ENCODE peak calls at places on chromosome 7, in five cellular contexts. One of them, this sample, is unnamed.

GRCh38 chr7:13037216-13037615 is 349.8 kb downstream of the ARL4A start:
- DNase-seq in astrocyte: peak; percentile 39
- DNase-seq in H9: no peak
- DNase-seq in GM23248: no peak
- DNase-seq in IMR-90: peak; percentile 94
- DNase-seq in this sample: no peak

GRCh38 chr7:122161628-122162027 is 17.6 kb upstream of the AASS start:
- DNase-seq in H9: no peak
- DNase-seq in astrocyte: peak; percentile 28
- DNase-seq in GM23248: no peak
- DNase-seq in IMR-90: no peak
- DNase-seq in this sample: no peak

GRCh38 chr7:123624527-123625183 is 23.0 kb downstream of the ASB15 start:
- DNase-seq in GM23248: peak; percentile 22
- DNase-seq in astrocyte: no peak
- DNase-seq in H9: peak; percentile 79
- DNase-seq in IMR-90: peak; percentile 25
- DNase-seq in this sample: no peak

GRCh38 chr7:80614911-80615310 is 23.5 kb upstream of the CD36 start:
- DNase-seq in IMR-90: peak; percentile 42
- DNase-seq in H9: no peak
- DNase-seq in GM23248: peak; percentile 69
- DNase-seq in astrocyte: peak; percentile 53
- DNase-seq in this sample: no peak

GRCh38 chr7:25856056-25856780 is 295.8 kb upstream of the NFE2L3 start:
- DNase-seq in H9: no peak
- DNase-seq in astrocyte: no peak
- DNase-seq in GM23248: peak; percentile 74
- DNase-seq in IMR-90: peak; percentile 37
- DNase-seq in this sample: no peak

GRCh38 chr7:159197066-159197975 is 52.7 kb upstream of the VIPR2 start:
- DNase-seq in astrocyte: no peak
- DNase-seq in IMR-90: no peak
- DNase-seq in GM23248: no peak
- DNase-seq in H9: peak; percentile 80
- DNase-seq in this sample: peak; percentile 4

GRCh38 chr7:17099083-17099973 is 199.1 kb upstream of the AHR start:
- DNase-seq in GM23248: peak; percentile 37
- DNase-seq in H9: no peak
- DNase-seq in astrocyte: peak; percentile 52
- DNase-seq in IMR-90: no peak
- DNase-seq in this sample: no peak

GRCh38 chr7:46448478-46448877 is 527.4 kb upstream of the IGFBP3 start:
- DNase-seq in astrocyte: no peak
- DNase-seq in H9: no peak
- DNase-seq in IMR-90: no peak
- DNase-seq in GM23248: no peak
- DNase-seq in this sample: no peak

GRCh38 chr7:27434729-27435400 is 192.3 kb downstream of the EVX1 start:
- DNase-seq in GM23248: peak; percentile 22
- DNase-seq in astrocyte: no peak
- DNase-seq in IMR-90: peak; percentile 8
- DNase-seq in H9: no peak
- DNase-seq in this sample: no peak

GRCh38 chr7:131546583-131547111 is 9.8 kb downstream of the PODXL start:
- DNase-seq in H9: peak; percentile 95
- DNase-seq in astrocyte: no peak
- DNase-seq in IMR-90: no peak
- DNase-seq in GM23248: peak; percentile 53
- DNase-seq in this sample: peak; percentile 46

GRCh38 chr7:105268511-105269392 is 120.0 kb downstream of the SRPK2 start:
- DNase-seq in astrocyte: peak; percentile 70
- DNase-seq in IMR-90: peak; percentile 71
- DNase-seq in GM23248: peak; percentile 74
- DNase-seq in H9: no peak
- DNase-seq in this sample: no peak

GRCh38 chr7:81769891-81770818 is at the start of gene HGF:
- DNase-seq in astrocyte: peak; percentile 42
- DNase-seq in IMR-90: peak; percentile 87
- DNase-seq in GM23248: peak; percentile 81
- DNase-seq in H9: peak; percentile 49
- DNase-seq in this sample: no peak

GRCh38 chr7:98165827-98166667 is 45.2 kb upstream of the BHLHA15 start:
- DNase-seq in H9: peak; percentile 69
- DNase-seq in IMR-90: peak; percentile 14
- DNase-seq in GM23248: peak; percentile 57
- DNase-seq in astrocyte: no peak
- DNase-seq in this sample: peak; percentile 12

GRCh38 chr7:103936558-103936957 is 52.9 kb downstream of the RELN start:
- DNase-seq in H9: no peak
- DNase-seq in GM23248: no peak
- DNase-seq in astrocyte: no peak
- DNase-seq in IMR-90: no peak
- DNase-seq in this sample: no peak

GRCh38 chr7:130672146-130672545 is 3.6 kb upstream of the COPG2 start:
- DNase-seq in IMR-90: no peak
- DNase-seq in GM23248: no peak
- DNase-seq in astrocyte: no peak
- DNase-seq in H9: no peak
- DNase-seq in this sample: no peak

GRCh38 chr7:304574-305409 is 14.8 kb downstream of the FOXL3 start:
- DNase-seq in GM23248: no peak
- DNase-seq in IMR-90: no peak
- DNase-seq in astrocyte: no peak
- DNase-seq in H9: no peak
- DNase-seq in this sample: no peak

GRCh38 chr7:75639893-75640600 is 98.7 kb downstream of the HIP1 start:
- DNase-seq in GM23248: peak; percentile 35
- DNase-seq in IMR-90: no peak
- DNase-seq in H9: peak; percentile 38
- DNase-seq in astrocyte: no peak
- DNase-seq in this sample: no peak

GRCh38 chr7:50349963-50350944 is 45.7 kb downstream of the IKZF1 start:
- DNase-seq in astrocyte: no peak
- DNase-seq in H9: no peak
- DNase-seq in IMR-90: no peak
- DNase-seq in GM23248: no peak
- DNase-seq in this sample: no peak

GRCh38 chr7:34844936-34845665 is 187.1 kb downstream of the NPSR1 start:
- DNase-seq in IMR-90: no peak
- DNase-seq in GM23248: no peak
- DNase-seq in H9: no peak
- DNase-seq in astrocyte: no peak
- DNase-seq in this sample: peak; percentile 24

GRCh38 chr7:47882635-47883034 is 65.6 kb downstream of the PKD1L1 start:
- DNase-seq in H9: no peak
- DNase-seq in astrocyte: no peak
- DNase-seq in GM23248: no peak
- DNase-seq in IMR-90: no peak
- DNase-seq in this sample: no peak

GRCh38 chr7:24718431-24718831 is 38.8 kb downstream of the GSDME start:
- DNase-seq in H9: no peak
- DNase-seq in astrocyte: no peak
- DNase-seq in IMR-90: no peak
- DNase-seq in GM23248: no peak
- DNase-seq in this sample: no peak

GRCh38 chr7:105664816-105665525 is 83.7 kb upstream of the EFCAB10 start:
- DNase-seq in H9: peak; percentile 76
- DNase-seq in IMR-90: peak; percentile 36
- DNase-seq in astrocyte: peak; percentile 12
- DNase-seq in GM23248: peak; percentile 33
- DNase-seq in this sample: no peak

GRCh38 chr7:112383671-112384417 is 66.4 kb upstream of the IFRD1 start:
- DNase-seq in IMR-90: no peak
- DNase-seq in GM23248: peak; percentile 28
- DNase-seq in H9: peak; percentile 39
- DNase-seq in astrocyte: no peak
- DNase-seq in this sample: peak; percentile 5

GRCh38 chr7:128915271-128915819 is 4.8 kb upstream of the KCP start:
- DNase-seq in GM23248: no peak
- DNase-seq in H9: peak; percentile 30
- DNase-seq in IMR-90: no peak
- DNase-seq in astrocyte: no peak
- DNase-seq in this sample: no peak

GRCh38 chr7:139362302-139362701 is 2.6 kb downstream of the LUC7L2 start:
- DNase-seq in IMR-90: peak; percentile 16
- DNase-seq in H9: no peak
- DNase-seq in GM23248: no peak
- DNase-seq in astrocyte: peak; percentile 10
- DNase-seq in this sample: no peak

GRCh38 chr7:45624392-45624760 is 50.2 kb downstream of the ADCY1 start:
- DNase-seq in H9: no peak
- DNase-seq in astrocyte: no peak
- DNase-seq in IMR-90: no peak
- DNase-seq in GM23248: no peak
- DNase-seq in this sample: no peak

GRCh38 chr7:51315393-51316261 is 982 bp downstream of the COBL start:
- DNase-seq in IMR-90: no peak
- DNase-seq in H9: peak; percentile 56
- DNase-seq in GM23248: peak; percentile 27
- DNase-seq in astrocyte: peak; percentile 23
- DNase-seq in this sample: peak; percentile 42

GRCh38 chr7:103031781-103032180 is 42.8 kb downstream of the FBXL13 start:
- DNase-seq in H9: no peak
- DNase-seq in IMR-90: peak; percentile 38
- DNase-seq in GM23248: peak; percentile 14
- DNase-seq in astrocyte: peak; percentile 17
- DNase-seq in this sample: no peak

GRCh38 chr7:49644402-49645166 is 128.9 kb upstream of the VWC2 start:
- DNase-seq in astrocyte: no peak
- DNase-seq in H9: no peak
- DNase-seq in GM23248: no peak
- DNase-seq in IMR-90: no peak
- DNase-seq in this sample: peak; percentile 20

DNA sequence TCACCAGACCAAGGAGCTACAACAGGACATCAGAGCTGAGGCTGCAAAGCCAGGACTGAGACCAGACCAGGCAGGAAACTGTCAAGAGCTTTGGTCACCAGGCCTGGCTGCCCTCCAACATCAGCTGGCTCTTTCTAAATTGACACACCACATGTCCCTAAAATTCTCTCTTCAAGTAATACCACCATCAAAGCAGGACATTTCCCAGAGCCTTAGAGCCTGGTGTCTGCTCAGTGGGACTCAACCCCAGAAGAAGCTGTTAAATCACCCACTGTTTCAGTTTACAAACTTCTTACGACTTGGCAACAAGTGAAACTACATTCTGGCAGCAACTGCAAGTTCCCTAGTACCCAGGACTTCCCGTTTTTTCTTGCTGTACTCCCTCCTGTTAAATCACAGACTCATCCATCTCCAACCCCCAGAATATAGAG is 3.8 kb upstream of the IL6 start:
- DNase-seq in IMR-90: peak; percentile 47
- DNase-seq in GM23248: peak; percentile 58
- DNase-seq in astrocyte: peak; percentile 26
- DNase-seq in H9: no peak
- DNase-seq in this sample: no peak
- H3K9ac ChIP-seq in IMR-90: peak overlapping the region; percentile 7
- H3K9ac ChIP-seq in GM23248: peak overlapping the region; percentile 36
- H3K9ac ChIP-seq in astrocyte: peak overlapping the region; percentile 29
- H3K9ac ChIP-seq in H9: no peak overlapping the region
- H3K9ac ChIP-seq in this sample: no peak overlapping the region

GRCh38 chr7:99211241-99211602 is 3.3 kb upstream of the KPNA7 start:
- DNase-seq in H9: no peak
- DNase-seq in GM23248: no peak
- DNase-seq in astrocyte: no peak
- DNase-seq in IMR-90: no peak
- DNase-seq in this sample: no peak
- H3K9ac ChIP-seq in H9: no peak overlapping the region
- H3K9ac ChIP-seq in GM23248: no peak overlapping the region
- H3K9ac ChIP-seq in astrocyte: no peak overlapping the region
- H3K9ac ChIP-seq in IMR-90: no peak overlapping the region
- H3K9ac ChIP-seq in this sample: no peak overlapping the region

DNA sequence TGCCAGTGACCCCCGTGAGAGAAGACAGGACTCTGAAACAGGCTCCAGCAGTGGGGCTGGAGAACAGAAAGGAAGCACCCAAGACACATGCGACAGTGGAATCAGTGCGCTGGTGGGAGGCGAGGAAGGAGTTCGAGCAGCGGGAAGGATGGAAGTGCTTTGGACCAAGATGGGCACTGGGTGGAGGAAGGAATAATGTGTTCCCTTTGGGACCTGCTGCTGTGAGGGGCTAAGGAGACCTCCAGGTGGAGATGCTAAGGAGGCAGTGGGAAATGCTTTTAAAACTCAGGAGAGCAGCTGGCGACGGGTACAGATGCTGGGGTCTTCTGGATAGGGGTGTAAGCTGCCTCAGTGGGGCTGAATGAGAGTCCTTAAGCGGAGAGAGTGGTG is 109.7 kb upstream of the ANLN start:
- DNase-seq in IMR-90: no peak
- DNase-seq in H9: no peak
- DNase-seq in astrocyte: no peak
- DNase-seq in GM23248: no peak
- DNase-seq in this sample: no peak
- H3K9ac ChIP-seq in IMR-90: no peak overlapping the region
- H3K9ac ChIP-seq in H9: no peak overlapping the region
- H3K9ac ChIP-seq in astrocyte: no peak overlapping the region
- H3K9ac ChIP-seq in GM23248: no peak overlapping the region
- H3K9ac ChIP-seq in this sample: no peak overlapping the region

GRCh38 chr7:32406386-32406785 is 83.8 kb downstream of the LSM5 start:
- DNase-seq in astrocyte: no peak
- DNase-seq in H9: no peak
- DNase-seq in GM23248: no peak
- DNase-seq in IMR-90: no peak
- DNase-seq in this sample: no peak
- H3K9ac ChIP-seq in astrocyte: no peak overlapping the region
- H3K9ac ChIP-seq in H9: no peak overlapping the region
- H3K9ac ChIP-seq in GM23248: no peak overlapping the region
- H3K9ac ChIP-seq in IMR-90: no peak overlapping the region
- H3K9ac ChIP-seq in this sample: no peak overlapping the region

GRCh38 chr7:42940985-42941847 is 9.0 kb downstream of the MRPL32 start:
- DNase-seq in IMR-90: peak; percentile 66
- DNase-seq in H9: peak; percentile 84
- DNase-seq in GM23248: peak; percentile 78
- DNase-seq in astrocyte: peak; percentile 26
- DNase-seq in this sample: peak; percentile 77
- H3K9ac ChIP-seq in IMR-90: no peak overlapping the region
- H3K9ac ChIP-seq in H9: no peak overlapping the region
- H3K9ac ChIP-seq in GM23248: no peak overlapping the region
- H3K9ac ChIP-seq in astrocyte: no peak overlapping the region
- H3K9ac ChIP-seq in this sample: no peak overlapping the region

DNA sequence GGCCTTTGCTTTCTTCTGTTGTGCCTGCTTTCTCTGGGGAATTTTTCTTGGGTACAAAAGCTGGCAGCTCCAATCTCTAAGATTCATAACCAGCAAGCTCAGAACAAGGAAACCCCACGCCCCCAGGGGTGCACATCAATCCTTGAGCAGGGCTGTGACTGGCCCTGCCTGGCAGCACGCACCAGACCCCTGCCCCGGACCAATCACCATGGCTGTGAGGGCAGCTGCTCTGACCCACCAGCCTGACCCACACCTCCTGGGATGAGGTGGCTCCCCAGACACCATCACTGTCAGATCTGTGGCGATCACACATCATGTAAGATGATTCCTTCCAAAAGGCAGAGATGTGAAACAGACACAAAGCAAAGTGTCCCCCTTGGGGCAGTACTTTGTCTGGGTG is 175.4 kb upstream of the SHH start:
- DNase-seq in H9: peak; percentile 4
- DNase-seq in IMR-90: no peak
- DNase-seq in GM23248: no peak
- DNase-seq in astrocyte: no peak
- DNase-seq in this sample: no peak
- H3K9ac ChIP-seq in H9: no peak overlapping the region
- H3K9ac ChIP-seq in IMR-90: no peak overlapping the region
- H3K9ac ChIP-seq in GM23248: no peak overlapping the region
- H3K9ac ChIP-seq in astrocyte: no peak overlapping the region
- H3K9ac ChIP-seq in this sample: no peak overlapping the region